ENCODE peak calls at places on chromosomes 2 and 18, in five cellular contexts. One of them, this sample, is unnamed.

GRCh38 chr18:50422286-50422898 is 47.5 kb downstream of the SKA1 start:
- DNase-seq in EH: no peak
- DNase-seq in HS-5: no peak
- DNase-seq in RPMI7951: no peak
- DNase-seq in CD4-positive, alpha-beta T cell: no peak
- DNase-seq in this sample: no peak

GRCh38 chr2:144452169-144453038 is 67.5 kb downstream of the ZEB2 start:
- DNase-seq in RPMI7951: no peak
- DNase-seq in CD4-positive, alpha-beta T cell: no peak
- DNase-seq in HS-5: no peak
- DNase-seq in EH: peak
- DNase-seq in this sample: no peak

GRCh38 chr2:190791983-190792575 is 88.5 kb upstream of the GLS start:
- DNase-seq in RPMI7951: peak
- DNase-seq in EH: peak
- DNase-seq in CD4-positive, alpha-beta T cell: no peak
- DNase-seq in HS-5: no peak
- DNase-seq in this sample: no peak

GRCh38 chr2:218605438-218605837 is 2.3 kb upstream of the PLCD4 start:
- DNase-seq in CD4-positive, alpha-beta T cell: no peak
- DNase-seq in EH: peak
- DNase-seq in HS-5: no peak
- DNase-seq in RPMI7951: peak
- DNase-seq in this sample: no peak

GRCh38 chr2:159073256-159073655 is 104.8 kb downstream of the TANC1 start:
- DNase-seq in EH: peak
- DNase-seq in HS-5: no peak
- DNase-seq in RPMI7951: peak
- DNase-seq in CD4-positive, alpha-beta T cell: no peak
- DNase-seq in this sample: no peak

GRCh38 chr2:1420746-1421480 is 7.7 kb downstream of the TPO start:
- DNase-seq in EH: no peak
- DNase-seq in RPMI7951: no peak
- DNase-seq in HS-5: no peak
- DNase-seq in CD4-positive, alpha-beta T cell: no peak
- DNase-seq in this sample: no peak

GRCh38 chr2:166343467-166343866 is 32.3 kb downstream of the SCN9A start:
- DNase-seq in RPMI7951: no peak
- DNase-seq in CD4-positive, alpha-beta T cell: no peak
- DNase-seq in HS-5: no peak
- DNase-seq in EH: no peak
- DNase-seq in this sample: no peak

GRCh38 chr18:56284319-56284718 is 354.1 kb downstream of the TXNL1 start:
- DNase-seq in RPMI7951: no peak
- DNase-seq in CD4-positive, alpha-beta T cell: no peak
- DNase-seq in HS-5: no peak
- DNase-seq in EH: peak
- DNase-seq in this sample: no peak

GRCh38 chr2:121018136-121019057 is 266.6 kb downstream of the TFCP2L1 start:
- DNase-seq in EH: no peak
- DNase-seq in CD4-positive, alpha-beta T cell: no peak
- DNase-seq in RPMI7951: no peak
- DNase-seq in HS-5: no peak
- DNase-seq in this sample: peak

GRCh38 chr2:28363676-28364075 is 29.0 kb upstream of the FOSL2 start:
- DNase-seq in RPMI7951: no peak
- DNase-seq in CD4-positive, alpha-beta T cell: no peak
- DNase-seq in EH: no peak
- DNase-seq in HS-5: no peak
- DNase-seq in this sample: no peak

GRCh38 chr18:67199993-67200617 is 316.4 kb downstream of the DSEL start:
- DNase-seq in CD4-positive, alpha-beta T cell: no peak
- DNase-seq in RPMI7951: peak
- DNase-seq in HS-5: peak
- DNase-seq in EH: peak
- DNase-seq in this sample: peak

GRCh38 chr2:227578642-227579041 is 20.1 kb upstream of the SCYGR2 start:
- DNase-seq in RPMI7951: peak
- DNase-seq in HS-5: no peak
- DNase-seq in CD4-positive, alpha-beta T cell: no peak
- DNase-seq in EH: no peak
- DNase-seq in this sample: no peak

GRCh38 chr2:38377501-38378258 is 607 bp upstream of the ATL2 start:
- DNase-seq in RPMI7951: peak
- DNase-seq in EH: peak
- DNase-seq in HS-5: peak
- DNase-seq in CD4-positive, alpha-beta T cell: no peak
- DNase-seq in this sample: no peak

GRCh38 chr2:11121823-11122155 is 33.5 kb upstream of the SLC66A3 start:
- DNase-seq in HS-5: no peak
- DNase-seq in RPMI7951: no peak
- DNase-seq in EH: no peak
- DNase-seq in CD4-positive, alpha-beta T cell: no peak
- DNase-seq in this sample: no peak

GRCh38 chr18:21664069-21664468 is 40.5 kb downstream of the ABHD3 start:
- DNase-seq in HS-5: no peak
- DNase-seq in RPMI7951: no peak
- DNase-seq in EH: no peak
- DNase-seq in CD4-positive, alpha-beta T cell: no peak
- DNase-seq in this sample: no peak

This sample was measured in non-pigmented ciliary epithelial cell.